ENCODE peak calls at places on chromosomes 6 and 20, in six cellular contexts. C, V, L, O, E and D are unnamed samples.
A peak's percentile ranks its signal among the peaks of the same experiment; 100 is the strongest.

GRCh38 chr6:125700591-125701353 is 48.7 kb upstream of the HEY2 start:
- DNase-seq in C (no peak), V (no peak), L (no peak), O (no peak), E (no peak), D (no peak)

GRCh38 chr6:48564036-48564820 is 453.2 kb upstream of the PTCHD4 start:
- DNase-seq in C (no peak), V (no peak), L (no peak), O (no peak), E (no peak), D (no peak)

GRCh38 chr6:135921176-135921575 is 69.7 kb downstream of the PDE7B start:
- DNase-seq in C (no peak), V (no peak), L (no peak), O (no peak), E (no peak), D (no peak)

GRCh38 chr6:149938571-149939462 is 3.0 kb upstream of the ULBP2 start:
- DNase-seq in C (no peak), V (peak; percentile 50), L (peak; percentile 34), O (no peak), E (peak; percentile 57), D (peak; percentile 68)

GRCh38 chr20:40865095-40865494 is 163.5 kb upstream of the TOP1 start:
- DNase-seq in C (no peak), V (no peak), L (no peak), O (no peak), E (no peak), D (no peak)

GRCh38 chr6:35092362-35093117 is 48.6 kb downstream of the TCP11 start:
- DNase-seq in C (no peak), V (no peak), L (no peak), O (no peak), E (peak; percentile 35), D (no peak)

GRCh38 chr6:13725570-13725969 is 13.9 kb upstream of the RANBP9 start:
- DNase-seq in C (no peak), V (no peak), L (no peak), O (no peak), E (no peak), D (no peak)

GRCh38 chr6:14086701-14087100 is 30.9 kb upstream of the CD83 start:
- DNase-seq in C (peak; percentile 15), V (no peak), L (no peak), O (no peak), E (no peak), D (no peak)

GRCh38 chr20:20938131-20938530 is 168.0 kb downstream of the LINC00237 start:
- DNase-seq in C (no peak), V (no peak), L (no peak), O (no peak), E (no peak), D (no peak)

GRCh38 chr6:162698004-162698403 is 29.6 kb downstream of the PRKN start:
- DNase-seq in C (no peak), V (no peak), L (no peak), O (no peak), E (no peak), D (no peak)

GRCh38 chr6:152746172-152746553 is 4.4 kb upstream of the VIP start:
- DNase-seq in C (no peak), V (no peak), L (no peak), O (peak; percentile 69), E (no peak), D (no peak)

GRCh38 chr6:16338577-16339262 is 100.3 kb downstream of the GMPR start:
- DNase-seq in C (peak; percentile 39), V (no peak), L (no peak), O (no peak), E (no peak), D (no peak)

GRCh38 chr6:157281570-157281969 is 41.7 kb downstream of the TMEM242 start:
- DNase-seq in C (peak; percentile 58), V (no peak), L (no peak), O (no peak), E (no peak), D (no peak)

GRCh38 chr6:53023323-53023722 is 28.2 kb upstream of the GSTA4 start:
- DNase-seq in C (no peak), V (no peak), L (no peak), O (no peak), E (no peak), D (no peak)

GRCh38 chr6:43926644-43927524 is 156.9 kb downstream of the VEGFA start:
- DNase-seq in C (peak; percentile 95), V (no peak), L (no peak), O (peak; percentile 90), E (no peak), D (no peak)

GRCh38 chr6:36979343-36979742 is 6.7 kb downstream of the MTCH1 start:
- DNase-seq in C (no peak), V (no peak), L (no peak), O (no peak), E (no peak), D (no peak)

GRCh38 chr20:49753133-49753532 is 39.5 kb upstream of the B4GALT5 start:
- DNase-seq in C (no peak), V (no peak), L (no peak), O (no peak), E (no peak), D (no peak)

GRCh38 chr6:52937908-52938307 is 28.4 kb upstream of the GSTA3 start:
- DNase-seq in C (no peak), V (no peak), L (no peak), O (no peak), E (no peak), D (no peak)

GRCh38 chr20:46076806-46077205 is 13.0 kb downstream of the NCOA5 start:
- DNase-seq in C (no peak), V (no peak), L (no peak), O (no peak), E (no peak), D (no peak)

GRCh38 chr6:4415549-4415948 is 280.2 kb upstream of the ECI2 start:
- DNase-seq in C (no peak), V (no peak), L (no peak), O (no peak), E (no peak), D (no peak)

GRCh38 chr20:53829086-53829703 is 235.6 kb upstream of the ZNF217 start:
- DNase-seq in C (peak; percentile 65), V (no peak), L (no peak), O (no peak), E (no peak), D (no peak)

GRCh38 chr6:79441222-79441621 is 96.0 kb downstream of the LCA5 start:
- DNase-seq in C (no peak), V (no peak), L (no peak), O (no peak), E (no peak), D (no peak)

GRCh38 chr20:54132612-54133433 is 41.0 kb downstream of the CYP24A1 start:
- DNase-seq in C (no peak), V (no peak), L (no peak), O (peak; percentile 100), E (no peak), D (no peak)

GRCh38 chr20:739736-740135 is 28.6 kb downstream of the SLC52A3 start:
- DNase-seq in C (no peak), V (no peak), L (no peak), O (no peak), E (no peak), D (no peak)

GRCh38 chr6:128511518-128511917 is 8.9 kb downstream of the PTPRK start:
- DNase-seq in C (no peak), V (no peak), L (peak; percentile 27), O (no peak), E (no peak), D (no peak)

GRCh38 chr20:63968928-63969760 is 586 bp downstream of the ZNF512B start:
- DNase-seq in C (peak; percentile 41), V (no peak), L (no peak), O (peak; percentile 81), E (peak; percentile 76), D (no peak)

GRCh38 chr6:106674541-106675229 is 45.3 kb downstream of the QRSL1 start:
- DNase-seq in C (no peak), V (no peak), L (no peak), O (no peak), E (no peak), D (no peak)

DNA sequence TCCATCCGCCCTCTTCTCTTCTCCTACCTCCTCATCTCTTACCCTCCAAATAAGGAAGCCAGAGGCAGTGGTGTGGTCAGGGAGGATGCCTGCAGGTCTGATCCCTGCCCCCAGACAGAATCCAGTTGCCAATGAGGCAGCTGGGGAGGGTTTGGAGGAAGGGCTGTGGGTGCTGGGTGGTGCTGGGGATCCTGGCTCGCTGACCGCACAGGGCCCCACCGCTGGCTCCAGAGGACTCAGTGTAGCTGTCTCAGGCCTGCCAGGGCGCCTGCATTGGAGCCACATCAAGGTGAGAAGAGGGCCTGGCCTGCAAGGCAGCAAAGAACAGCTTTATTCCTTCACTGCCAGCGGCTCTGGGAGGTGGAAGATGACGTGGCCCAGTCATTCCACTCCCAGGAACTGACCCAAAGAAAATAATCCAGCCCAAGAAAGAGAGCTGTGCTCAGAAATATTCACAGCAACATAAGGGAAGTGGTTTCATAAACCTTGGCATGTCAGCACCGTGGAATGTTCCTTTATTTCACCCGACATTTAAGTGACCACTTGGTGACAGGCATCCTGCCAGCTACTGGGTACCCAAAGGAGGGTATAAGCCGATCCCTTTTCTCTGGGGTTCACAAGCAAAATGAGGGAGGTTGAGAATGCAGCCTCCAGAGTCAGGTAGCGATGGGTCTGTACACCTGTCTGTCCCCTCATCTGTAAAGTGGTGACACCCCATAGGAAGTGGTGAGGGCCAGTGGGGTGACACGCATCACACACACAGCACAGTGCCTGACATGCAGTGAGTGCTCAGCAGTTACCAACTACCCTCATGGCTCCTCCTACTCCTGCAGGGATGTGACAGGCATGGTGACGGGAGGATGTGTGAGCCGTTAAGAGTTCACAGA is 125.1 kb downstream of the SNX5 start:
- DNase-seq in C (no peak), V (no peak), L (no peak), O (no peak), E (no peak), D (no peak)
- TF ChIP-seq POLR2AphosphoS5 in C (no peak), V (no peak), L (no peak), O (no peak), E (no peak), D (no peak)

GRCh38 chr20:3470208-3470626 is 601 bp upstream of the ATRN start:
- DNase-seq in C (no peak), V (no peak), L (no peak), O (no peak), E (no peak), D (no peak)

GRCh38 chr20:3471397-3472021 is 691 bp downstream of the ATRN start:
- DNase-seq in C (no peak), V (peak; percentile 32), L (no peak), O (no peak), E (no peak), D (no peak)

GRCh38 chr20:3473324-3473723 is 2.5 kb downstream of the ATRN start:
- DNase-seq in C (no peak), V (no peak), L (no peak), O (no peak), E (peak; percentile 16), D (no peak)

GRCh38 chr20:3472105-3472504 is 1.3 kb downstream of the ATRN start:
- DNase-seq in C (peak; percentile 28), V (no peak), L (no peak), O (peak; percentile 41), E (peak; percentile 8), D (no peak)

GRCh38 chr20:3470627-3471396 is at the start of gene ATRN:
- DNase-seq in C (peak; percentile 93), V (peak; percentile 92), L (peak; percentile 47), O (peak; percentile 87), E (peak; percentile 93), D (peak; percentile 91)
- TF ChIP-seq POLR2A in C (peak; percentile 89), V (peak; percentile 83), L (peak; percentile 97), O (peak; percentile 98), E (peak; percentile 61), D (peak; percentile 80)

GRCh38 chr6:17831135-17831534 is 124.4 kb upstream of the NUP153 start:
- DNase-seq in C (no peak), V (no peak), L (no peak), O (no peak), E (no peak), D (no peak)
- TF ChIP-seq TAF1 in C (no peak), V (no peak), L (no peak), O (no peak), E (no peak), D (no peak)

GRCh38 chr6:127422791-127423190 is 36.4 kb downstream of the KIAA0408 start:
- DNase-seq in C (no peak), V (no peak), L (no peak), O (no peak), E (no peak), D (no peak)
- TF ChIP-seq POLR2AphosphoS5 in C (no peak), V (no peak), L (no peak), O (no peak), E (no peak), D (no peak)